ENCODE peak calls at places on chromosomes 11 and 22, in five cellular contexts. L is fibroblast of pulmonary artery, C is Caco-2, A is pancreas, Y is right atrium auricular region. E is an unnamed sample.

GRCh38 chr11:114678125-114679036 is at the start of gene NXPE2:
- DNase-seq in L (peak), C (no peak), A (no peak), Y (no peak), E (no peak)

GRCh38 chr11:102256251-102256650 is 61.0 kb upstream of the BIRC3 start:
- DNase-seq in L (peak), C (peak), A (no peak), Y (no peak), E (no peak)

GRCh38 chr11:46351606-46352005 is 4.3 kb downstream of the DGKZ start:
- DNase-seq in L (no peak), C (no peak), A (no peak), Y (no peak), E (no peak)

GRCh38 chr11:94593030-94593429 is 25.9 kb downstream of the PIWIL4 start:
- DNase-seq in L (peak), C (no peak), A (no peak), Y (no peak), E (no peak)

GRCh38 chr11:103730151-103730940 is 306.1 kb upstream of the DDI1 start:
- DNase-seq in L (peak), C (no peak), A (no peak), Y (no peak), E (no peak)

GRCh38 chr11:110198031-110198729 is 98.2 kb downstream of the RDX start:
- DNase-seq in L (peak), C (no peak), A (no peak), Y (peak), E (no peak)

GRCh38 chr22:21015051-21016006 is at the start of gene P2RX6:
- DNase-seq in L (no peak), C (no peak), A (no peak), Y (no peak), E (no peak)

GRCh38 chr22:37636186-37636948 is 3.1 kb upstream of the SH3BP1 start:
- DNase-seq in L (peak), C (no peak), A (no peak), Y (no peak), E (no peak)

GRCh38 chr22:22348127-22348814 is 103.7 kb downstream of the VPREB1 start:
- DNase-seq in L (no peak), C (no peak), A (no peak), Y (no peak), E (no peak)

GRCh38 chr22:21839765-21840140 is 27.7 kb downstream of the MAPK1 start:
- DNase-seq in L (no peak), C (no peak), A (no peak), Y (no peak), E (no peak)

GRCh38 chr11:6635082-6635932 is 16.1 kb upstream of the TPP1 start:
- DNase-seq in L (peak), C (peak), A (no peak), Y (no peak), E (no peak)

GRCh38 chr11:74577624-74578396 is 14.6 kb upstream of the POLD3 start:
- DNase-seq in L (no peak), C (no peak), A (no peak), Y (no peak), E (no peak)

GRCh38 chr11:17221968-17222367 is 14.2 kb upstream of the PIK3C2A start:
- DNase-seq in L (peak), C (no peak), A (no peak), Y (no peak), E (no peak)

GRCh38 chr22:41620646-41621098 is at the start of gene DESI1:
- DNase-seq in L (no peak), C (peak), A (no peak), Y (no peak), E (no peak)

GRCh38 chr11:76327756-76328388 is 53.1 kb downstream of the THAP12 start:
- DNase-seq in L (no peak), C (peak), A (no peak), Y (no peak), E (no peak)

GRCh38 chr22:18987765-18988164 is 51.7 kb upstream of the PRODH start:
- DNase-seq in L (no peak), C (peak), A (peak), Y (no peak), E (no peak)

GRCh38 chr22:30767656-30768055 is 73.0 kb downstream of the OSBP2 start:
- DNase-seq in L (no peak), C (no peak), A (no peak), Y (no peak), E (no peak)

GRCh38 chr11:121936781-121937447 is 179.1 kb downstream of the BLID start:
- DNase-seq in L (peak), C (no peak), A (no peak), Y (no peak), E (no peak)

GRCh38 chr11:3009481-3009880 is 17.4 kb upstream of the NAP1L4 start:
- DNase-seq in L (no peak), C (no peak), A (no peak), Y (no peak), E (no peak)
- TF ChIP-seq CTCF in L (no peak), C (no peak), A (no peak), Y (no peak), E (no peak)

DNA sequence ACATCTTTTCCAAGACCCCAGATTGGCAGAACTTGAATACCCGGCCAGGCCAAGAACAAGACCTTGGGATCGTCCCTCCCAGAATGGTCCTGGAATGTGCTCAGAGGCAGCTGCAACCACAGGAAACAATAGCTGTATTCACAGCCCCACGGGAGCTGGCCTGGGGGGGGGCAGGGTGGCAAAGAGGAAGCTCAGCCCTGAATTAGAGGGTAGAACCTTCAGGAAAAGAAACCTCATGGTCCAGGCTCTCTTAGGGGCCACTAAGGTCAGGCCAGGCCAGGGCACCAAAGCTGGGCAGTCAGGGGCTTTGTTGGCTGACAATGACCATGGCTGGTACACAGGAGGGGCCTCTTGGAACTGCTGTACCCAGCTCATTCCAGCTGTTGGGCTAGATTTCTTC is 17.3 kb downstream of the RPL27A start:
- DNase-seq in L (peak), C (no peak), A (peak), Y (no peak), E (no peak)
- H3K4me3 ChIP-seq in L (no peak), C (no peak), A (no peak), Y (no peak), E (no peak)

DNA sequence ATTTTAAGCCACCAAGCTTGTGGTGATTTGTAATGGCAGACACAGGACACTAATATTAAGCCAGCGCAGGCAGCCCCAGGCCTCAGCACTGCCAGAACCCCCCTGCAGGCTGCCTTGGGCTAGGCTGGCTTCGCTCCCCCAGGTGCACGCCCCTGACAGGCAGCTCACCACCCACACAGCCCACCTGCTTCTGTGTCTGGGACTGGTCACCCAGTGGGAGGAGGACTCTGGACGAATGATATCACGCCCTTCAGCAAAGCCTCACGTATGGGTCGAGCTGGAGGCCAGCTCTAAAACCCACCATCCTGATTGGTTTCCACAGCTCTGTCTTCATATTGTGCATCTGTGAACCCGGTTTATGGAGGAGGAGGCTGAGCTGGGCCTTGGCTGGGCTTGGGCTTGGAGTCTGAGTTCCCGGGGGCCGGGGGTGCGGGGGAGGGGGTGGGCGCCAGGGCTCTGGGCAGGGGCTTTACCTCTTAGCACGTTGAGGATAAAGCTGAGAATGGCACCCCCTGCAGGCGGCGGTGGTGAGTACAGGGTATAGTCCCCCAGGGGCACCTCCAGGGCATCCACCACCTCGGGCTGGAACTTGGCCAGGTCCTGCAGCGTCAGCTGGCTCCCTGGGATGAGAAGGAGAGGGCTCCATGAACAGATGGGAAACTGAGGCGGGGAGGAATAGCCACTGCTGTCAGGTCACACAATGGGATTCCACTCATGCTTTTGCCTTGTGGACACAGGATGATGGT is 13.8 kb downstream of the GGT5 start:
- DNase-seq in L (no peak), C (no peak), A (peak), Y (no peak), E (peak)
- TF ChIP-seq CTCF in L (peak), C (no peak), A (no peak), Y (peak), E (peak)

DNA sequence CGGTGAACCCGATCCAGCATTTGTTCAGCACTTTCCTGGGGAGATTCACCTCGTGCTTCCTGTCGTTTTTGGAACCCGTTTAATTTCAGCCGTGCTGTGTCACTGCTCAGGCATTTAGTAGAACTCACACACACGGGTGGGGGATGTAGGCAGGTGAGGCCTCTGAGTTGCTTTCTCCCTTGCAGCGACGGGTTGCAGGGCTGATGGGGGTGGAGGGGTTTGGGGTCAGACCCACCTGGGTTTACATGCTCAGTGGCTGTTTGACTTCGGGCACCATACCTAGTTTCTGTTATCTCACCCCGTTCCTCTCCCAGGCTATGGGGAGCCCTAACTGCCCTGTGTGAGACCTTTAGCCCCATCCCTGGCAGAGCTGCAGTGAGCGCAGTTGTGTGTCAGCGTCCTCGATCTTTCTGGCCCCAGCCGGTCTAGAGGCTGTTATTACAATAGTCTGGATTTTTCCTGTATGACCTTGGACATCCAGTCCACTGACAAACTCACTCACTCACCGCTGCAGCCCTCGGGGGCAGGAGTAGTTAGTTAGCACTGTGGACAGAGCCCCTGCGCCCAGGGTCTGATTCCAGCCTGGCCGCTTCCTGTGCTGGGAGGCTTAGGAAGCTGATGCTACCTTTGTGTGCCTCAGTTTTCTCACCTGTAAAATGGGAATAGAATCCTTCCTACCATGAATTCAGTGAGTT is 2.6 kb downstream of the LRP5 start:
- DNase-seq in L (no peak), C (peak), A (no peak), Y (no peak), E (no peak)
- H3K4me3 ChIP-seq in L (peak), C (peak), A (no peak), Y (peak), E (no peak)

GRCh38 chr11:12893787-12894672 is 115.1 kb upstream of the RASSF10 start:
- DNase-seq in L (peak), C (peak), A (peak), Y (peak), E (peak)
- TF ChIP-seq CTCF in L (peak), C (peak), A (peak), Y (peak), E (peak)

GRCh38 chr22:31953251-31953650 is 8.9 kb downstream of the YWHAH start:
- DNase-seq in L (no peak), C (no peak), A (no peak), Y (no peak), E (no peak)
- H3K4me3 ChIP-seq in L (no peak), C (no peak), A (no peak), Y (no peak), E (no peak)

GRCh38 chr11:5196731-5197130 is 3.8 kb downstream of the OR51V1 start:
- DNase-seq in L (no peak), C (no peak), A (no peak), Y (no peak), E (no peak)
- TF ChIP-seq CTCF in L (no peak), C (no peak), A (no peak), Y (no peak), E (no peak)

E was measured in CD8-positive, alpha-beta T cell.